ENCODE peak calls at places on chromosomes 12 and 14, in seven cellular contexts. One of them, this sample, is unnamed.

GRCh38 chr14:75648066-75648838 is 12.4 kb downstream of the ERG28 start:
- DNase-seq in KBM-7: no peak
- DNase-seq in Peyer's patch: no peak
- DNase-seq in cardiac septum: no peak
- DNase-seq in LoVo: peak; percentile 29
- DNase-seq in activated naive CD8-positive, alpha-beta T cell treated with anti-CD3 and anti-CD28 coated beads for 36 hours: no peak
- DNase-seq in GM04504: peak; percentile 65
- DNase-seq in this sample: peak; percentile 99

GRCh38 chr12:93626160-93626559 is 51.0 kb upstream of the CRADD start:
- DNase-seq in KBM-7: no peak
- DNase-seq in Peyer's patch: no peak
- DNase-seq in cardiac septum: no peak
- DNase-seq in LoVo: no peak
- DNase-seq in activated naive CD8-positive, alpha-beta T cell treated with anti-CD3 and anti-CD28 coated beads for 36 hours: no peak
- DNase-seq in GM04504: no peak
- DNase-seq in this sample: no peak

GRCh38 chr14:105313381-105314286 is 914 bp upstream of the PACS2 start:
- DNase-seq in KBM-7: no peak
- DNase-seq in Peyer's patch: peak; percentile 35
- DNase-seq in cardiac septum: no peak
- DNase-seq in LoVo: no peak
- DNase-seq in activated naive CD8-positive, alpha-beta T cell treated with anti-CD3 and anti-CD28 coated beads for 36 hours: peak; percentile 43
- DNase-seq in GM04504: no peak
- DNase-seq in this sample: no peak

GRCh38 chr12:127070512-127071157 is 1196.3 kb upstream of the TMEM132C start:
- DNase-seq in KBM-7: no peak
- DNase-seq in Peyer's patch: no peak
- DNase-seq in cardiac septum: no peak
- DNase-seq in LoVo: no peak
- DNase-seq in activated naive CD8-positive, alpha-beta T cell treated with anti-CD3 and anti-CD28 coated beads for 36 hours: no peak
- DNase-seq in GM04504: no peak
- DNase-seq in this sample: no peak

GRCh38 chr14:52073251-52073650 is 4.4 kb upstream of the NID2 start:
- DNase-seq in KBM-7: no peak
- DNase-seq in Peyer's patch: no peak
- DNase-seq in cardiac septum: no peak
- DNase-seq in LoVo: no peak
- DNase-seq in activated naive CD8-positive, alpha-beta T cell treated with anti-CD3 and anti-CD28 coated beads for 36 hours: no peak
- DNase-seq in GM04504: no peak
- DNase-seq in this sample: no peak

GRCh38 chr14:70655110-70655826 is 13.6 kb downstream of the TTC9 start:
- DNase-seq in KBM-7: peak; percentile 94
- DNase-seq in Peyer's patch: peak; percentile 92
- DNase-seq in cardiac septum: no peak
- DNase-seq in LoVo: no peak
- DNase-seq in activated naive CD8-positive, alpha-beta T cell treated with anti-CD3 and anti-CD28 coated beads for 36 hours: peak; percentile 77
- DNase-seq in GM04504: no peak
- DNase-seq in this sample: no peak

GRCh38 chr14:22088614-22089359 is 415.2 kb upstream of the OR4E1 start:
- DNase-seq in KBM-7: no peak
- DNase-seq in Peyer's patch: no peak
- DNase-seq in cardiac septum: no peak
- DNase-seq in LoVo: no peak
- DNase-seq in activated naive CD8-positive, alpha-beta T cell treated with anti-CD3 and anti-CD28 coated beads for 36 hours: no peak
- DNase-seq in GM04504: no peak
- DNase-seq in this sample: no peak

GRCh38 chr12:82688619-82689018 is 1.9 kb downstream of the TMTC2 start:
- DNase-seq in KBM-7: no peak
- DNase-seq in Peyer's patch: no peak
- DNase-seq in cardiac septum: no peak
- DNase-seq in LoVo: no peak
- DNase-seq in activated naive CD8-positive, alpha-beta T cell treated with anti-CD3 and anti-CD28 coated beads for 36 hours: no peak
- DNase-seq in GM04504: no peak
- DNase-seq in this sample: no peak

GRCh38 chr12:1197264-1198018 is 206.4 kb downstream of the ERC1 start:
- DNase-seq in KBM-7: no peak
- DNase-seq in Peyer's patch: no peak
- DNase-seq in cardiac septum: no peak
- DNase-seq in LoVo: no peak
- DNase-seq in activated naive CD8-positive, alpha-beta T cell treated with anti-CD3 and anti-CD28 coated beads for 36 hours: no peak
- DNase-seq in GM04504: no peak
- DNase-seq in this sample: no peak

GRCh38 chr14:78758333-78758732 is 588.2 kb downstream of the NRXN3 start:
- DNase-seq in KBM-7: peak; percentile 46
- DNase-seq in Peyer's patch: no peak
- DNase-seq in cardiac septum: no peak
- DNase-seq in LoVo: peak; percentile 16
- DNase-seq in activated naive CD8-positive, alpha-beta T cell treated with anti-CD3 and anti-CD28 coated beads for 36 hours: no peak
- DNase-seq in GM04504: no peak
- DNase-seq in this sample: no peak

GRCh38 chr14:24311837-24312615 is 724 bp downstream of the LTB4R start:
- DNase-seq in KBM-7: no peak
- DNase-seq in Peyer's patch: no peak
- DNase-seq in cardiac septum: no peak
- DNase-seq in LoVo: no peak
- DNase-seq in activated naive CD8-positive, alpha-beta T cell treated with anti-CD3 and anti-CD28 coated beads for 36 hours: no peak
- DNase-seq in GM04504: no peak
- DNase-seq in this sample: no peak

GRCh38 chr14:53955234-53955556 is 1.4 kb downstream of the BMP4 start:
- DNase-seq in KBM-7: no peak
- DNase-seq in Peyer's patch: no peak
- DNase-seq in cardiac septum: no peak
- DNase-seq in LoVo: peak; percentile 44
- DNase-seq in activated naive CD8-positive, alpha-beta T cell treated with anti-CD3 and anti-CD28 coated beads for 36 hours: no peak
- DNase-seq in GM04504: no peak
- DNase-seq in this sample: no peak

GRCh38 chr12:6224550-6224949 is 24.4 kb downstream of the CD9 start:
- DNase-seq in KBM-7: no peak
- DNase-seq in Peyer's patch: peak; percentile 20
- DNase-seq in cardiac septum: no peak
- DNase-seq in LoVo: no peak
- DNase-seq in activated naive CD8-positive, alpha-beta T cell treated with anti-CD3 and anti-CD28 coated beads for 36 hours: no peak
- DNase-seq in GM04504: no peak
- DNase-seq in this sample: no peak

This sample was measured in skeletal muscle cell.